ENCODE peak calls at places on chromosomes 2 and 18, in six cellular contexts. One of them, this sample, is unnamed.

GRCh38 chr2:64975232-64975791 is 13.9 kb upstream of the SLC1A4 start:
- DNase-seq in left cardiac atrium: peak; percentile 67
- DNase-seq in OCI-M1: no peak
- DNase-seq in Calu3: no peak
- DNase-seq in M059J: peak; percentile 97
- DNase-seq in stimulated activated CD4-positive, alpha-beta T cell treated with anti-CD3 and anti-CD28 coated beads, Interleukin-2, amount 100 ng/mL, for 48 hours: no peak
- DNase-seq in this sample: no peak

GRCh38 chr2:96171836-96172235 is 26.6 kb upstream of the DUSP2 start:
- DNase-seq in M059J: no peak
- DNase-seq in left cardiac atrium: no peak
- DNase-seq in OCI-M1: no peak
- DNase-seq in stimulated activated CD4-positive, alpha-beta T cell treated with anti-CD3 and anti-CD28 coated beads, Interleukin-2, amount 100 ng/mL, for 48 hours: no peak
- DNase-seq in Calu3: no peak
- DNase-seq in this sample: no peak

GRCh38 chr18:79786781-79787526 is 10.8 kb upstream of the KCNG2 start:
- DNase-seq in left cardiac atrium: no peak
- DNase-seq in M059J: peak; percentile 40
- DNase-seq in Calu3: no peak
- DNase-seq in OCI-M1: no peak
- DNase-seq in stimulated activated CD4-positive, alpha-beta T cell treated with anti-CD3 and anti-CD28 coated beads, Interleukin-2, amount 100 ng/mL, for 48 hours: no peak
- DNase-seq in this sample: peak; percentile 10

GRCh38 chr2:57602738-57603137 is 443.9 kb upstream of the VRK2 start:
- DNase-seq in Calu3: no peak
- DNase-seq in left cardiac atrium: no peak
- DNase-seq in stimulated activated CD4-positive, alpha-beta T cell treated with anti-CD3 and anti-CD28 coated beads, Interleukin-2, amount 100 ng/mL, for 48 hours: no peak
- DNase-seq in M059J: no peak
- DNase-seq in OCI-M1: no peak
- DNase-seq in this sample: peak; percentile 15

GRCh38 chr2:88549616-88550292 is 77.5 kb downstream of the EIF2AK3 start:
- DNase-seq in Calu3: no peak
- DNase-seq in M059J: peak; percentile 5
- DNase-seq in left cardiac atrium: no peak
- DNase-seq in stimulated activated CD4-positive, alpha-beta T cell treated with anti-CD3 and anti-CD28 coated beads, Interleukin-2, amount 100 ng/mL, for 48 hours: no peak
- DNase-seq in OCI-M1: no peak
- DNase-seq in this sample: no peak

GRCh38 chr2:124024491-124025348 is at the start of gene CNTNAP5:
- DNase-seq in M059J: peak; percentile 37
- DNase-seq in left cardiac atrium: peak; percentile 51
- DNase-seq in stimulated activated CD4-positive, alpha-beta T cell treated with anti-CD3 and anti-CD28 coated beads, Interleukin-2, amount 100 ng/mL, for 48 hours: no peak
- DNase-seq in OCI-M1: peak; percentile 29
- DNase-seq in Calu3: no peak
- DNase-seq in this sample: no peak

GRCh38 chr2:171996021-171996420 is 3.7 kb upstream of the METAP1D start:
- DNase-seq in stimulated activated CD4-positive, alpha-beta T cell treated with anti-CD3 and anti-CD28 coated beads, Interleukin-2, amount 100 ng/mL, for 48 hours: no peak
- DNase-seq in M059J: no peak
- DNase-seq in Calu3: no peak
- DNase-seq in left cardiac atrium: no peak
- DNase-seq in OCI-M1: no peak
- DNase-seq in this sample: no peak

GRCh38 chr2:38271697-38272096 is 105.4 kb downstream of the ATL2 start:
- DNase-seq in M059J: no peak
- DNase-seq in OCI-M1: no peak
- DNase-seq in left cardiac atrium: no peak
- DNase-seq in Calu3: no peak
- DNase-seq in stimulated activated CD4-positive, alpha-beta T cell treated with anti-CD3 and anti-CD28 coated beads, Interleukin-2, amount 100 ng/mL, for 48 hours: no peak
- DNase-seq in this sample: no peak

GRCh38 chr18:31101148-31102019 is 837 bp downstream of the DSC2 start:
- DNase-seq in left cardiac atrium: peak; percentile 81
- DNase-seq in stimulated activated CD4-positive, alpha-beta T cell treated with anti-CD3 and anti-CD28 coated beads, Interleukin-2, amount 100 ng/mL, for 48 hours: no peak
- DNase-seq in Calu3: peak; percentile 73
- DNase-seq in OCI-M1: peak; percentile 86
- DNase-seq in M059J: no peak
- DNase-seq in this sample: no peak

GRCh38 chr2:221911890-221912289 is 339.8 kb upstream of the EPHA4 start:
- DNase-seq in left cardiac atrium: no peak
- DNase-seq in OCI-M1: no peak
- DNase-seq in stimulated activated CD4-positive, alpha-beta T cell treated with anti-CD3 and anti-CD28 coated beads, Interleukin-2, amount 100 ng/mL, for 48 hours: no peak
- DNase-seq in Calu3: no peak
- DNase-seq in M059J: no peak
- DNase-seq in this sample: no peak

This sample was measured in AML-193.